ENCODE peak calls at places on chromosomes 11 and 22, in six cellular contexts. B is OCI-LY7; Y is transverse colon; K is CD8-positive, alpha-beta T cell; H is B cell; R is ovary. N is an unnamed sample.

GRCh38 chr11:117097567-117098268 is 510 bp downstream of the SIK3 start:
- DNase-seq in B (peak), Y (peak), K (peak), H (peak), R (peak), N (peak)

GRCh38 chr11:88626216-88626615 is 288.7 kb upstream of the CTSC start:
- DNase-seq in B (no peak), Y (no peak), K (no peak), H (no peak), R (no peak), N (no peak)

GRCh38 chr22:17980638-17981051 is 43.7 kb downstream of the MICAL3 start:
- DNase-seq in B (peak), Y (peak), K (peak), H (peak), R (no peak), N (no peak)

GRCh38 chr22:36383110-36383581 is 4.6 kb downstream of the MYH9 start:
- DNase-seq in B (peak), Y (peak), K (peak), H (no peak), R (no peak), N (no peak)

GRCh38 chr11:116911981-116912734 is 74.7 kb upstream of the APOA1 start:
- DNase-seq in B (no peak), Y (no peak), K (no peak), H (no peak), R (no peak), N (no peak)

GRCh38 chr11:126079640-126080205 is 17.1 kb upstream of the CDON start:
- DNase-seq in B (no peak), Y (no peak), K (no peak), H (no peak), R (no peak), N (no peak)

GRCh38 chr11:19728436-19728835 is 15.8 kb downstream of the NAV2 start:
- DNase-seq in B (no peak), Y (no peak), K (no peak), H (no peak), R (no peak), N (no peak)

GRCh38 chr11:96126917-96127595 is 203.1 kb upstream of the MTMR2 start:
- DNase-seq in B (no peak), Y (no peak), K (no peak), H (no peak), R (no peak), N (no peak)

GRCh38 chr11:31397239-31397834 is 27.7 kb downstream of the DNAJC24 start:
- DNase-seq in B (peak), Y (no peak), K (no peak), H (no peak), R (no peak), N (no peak)

GRCh38 chr11:86795962-86796361 is 4.4 kb upstream of the PRSS23 start:
- DNase-seq in B (no peak), Y (no peak), K (no peak), H (no peak), R (no peak), N (no peak)

GRCh38 chr11:77039491-77040400 is 5.5 kb downstream of the B3GNT6 start:
- DNase-seq in B (no peak), Y (peak), K (no peak), H (peak), R (no peak), N (no peak)

GRCh38 chr11:130725417-130726233 is 190.7 kb downstream of the SNX19 start:
- DNase-seq in B (no peak), Y (no peak), K (no peak), H (no peak), R (no peak), N (no peak)

GRCh38 chr11:120174866-120175265 is 36.0 kb upstream of the OAF start:
- DNase-seq in B (no peak), Y (no peak), K (no peak), H (no peak), R (no peak), N (peak)

GRCh38 chr11:7154881-7155344 is 66.1 kb downstream of the RBMXL2 start:
- DNase-seq in B (no peak), Y (no peak), K (no peak), H (no peak), R (no peak), N (no peak)

GRCh38 chr22:25895678-25896077 is 153.7 kb downstream of the MYO18B start:
- DNase-seq in B (no peak), Y (no peak), K (no peak), H (no peak), R (no peak), N (no peak)

GRCh38 chr11:66867425-66868040 is 10.7 kb downstream of the LRFN4 start:
- DNase-seq in B (no peak), Y (no peak), K (no peak), H (no peak), R (no peak), N (no peak)
- TF ChIP-seq CTCF in B (peak), Y (no peak), K (no peak), H (no peak), R (no peak), N (no peak)

DNA sequence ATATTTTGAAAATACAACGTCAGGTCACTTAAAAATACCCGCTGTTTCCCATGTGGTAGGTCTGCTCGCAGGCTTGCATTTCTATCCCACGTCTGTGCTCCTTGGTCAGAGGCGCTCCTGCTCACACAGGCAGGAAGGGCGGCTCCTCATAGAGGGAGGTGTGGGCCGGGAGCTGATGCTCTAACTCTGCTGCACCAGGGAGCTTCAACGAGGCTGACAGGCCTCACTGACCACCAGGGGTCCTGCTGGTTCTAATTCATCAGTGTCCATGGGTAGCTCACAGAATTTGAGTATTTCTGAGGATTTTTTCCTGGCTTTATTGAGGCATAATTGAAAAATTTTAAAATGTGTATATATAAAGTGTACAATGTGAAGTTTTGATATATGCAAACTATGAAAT is 68.5 kb downstream of the PIWIL3 start:
- DNase-seq in B (no peak), Y (no peak), K (no peak), H (no peak), R (no peak), N (no peak)
- TF ChIP-seq CTCF in B (no peak), Y (no peak), K (no peak), H (no peak), R (no peak), N (no peak)

GRCh38 chr22:43427296-43428004 is 15.6 kb downstream of the MPPED1 start:
- DNase-seq in B (no peak), Y (no peak), K (no peak), H (no peak), R (no peak), N (no peak)
- TF ChIP-seq CTCF in B (peak), Y (no peak), K (no peak), H (no peak), R (no peak), N (no peak)

GRCh38 chr11:17720796-17721171 is 1.4 kb downstream of the MYOD1 start:
- DNase-seq in B (no peak), Y (no peak), K (no peak), H (no peak), R (no peak), N (no peak)
- TF ChIP-seq CTCF in B (no peak), Y (no peak), K (no peak), H (no peak), R (no peak), N (no peak)